ENCODE peak calls at places on chromosomes 7 and 10, in five cellular contexts. L is naive thymus-derived CD4-positive, alpha-beta T cell; G is aorta; C is CD8-positive, alpha-beta memory T cell; I is AG04450. O is an unnamed sample.

GRCh38 chr7:114889646-114890285 is 32.1 kb upstream of the MDFIC start:
- DNase-seq in L (no peak), G (no peak), C (no peak), I (peak), O (peak)

GRCh38 chr7:77415474-77415821 is 701 bp downstream of the GSAP start:
- DNase-seq in L (peak), G (no peak), C (peak), I (no peak), O (no peak)

GRCh38 chr7:96596120-96596826 is 113.4 kb downstream of the SEM1 start:
- DNase-seq in L (no peak), G (no peak), C (no peak), I (no peak), O (no peak)

GRCh38 chr7:55074008-55074499 is 55.2 kb downstream of the EGFR start:
- DNase-seq in L (no peak), G (no peak), C (peak), I (no peak), O (peak)

GRCh38 chr10:79246606-79247275 is 100.5 kb upstream of the PPIF start:
- DNase-seq in L (no peak), G (peak), C (no peak), I (no peak), O (no peak)

GRCh38 chr7:85595639-85596268 is 408.9 kb upstream of the SEMA3D start:
- DNase-seq in L (no peak), G (no peak), C (no peak), I (peak), O (no peak)

GRCh38 chr7:158070222-158070920 is 517.3 kb downstream of the PTPRN2 start:
- DNase-seq in L (no peak), G (peak), C (peak), I (no peak), O (no peak)

GRCh38 chr7:761631-762030 is 34.5 kb upstream of the PRKAR1B start:
- DNase-seq in L (no peak), G (no peak), C (no peak), I (no peak), O (no peak)

GRCh38 chr7:157984914-157985163 is 602.8 kb downstream of the PTPRN2 start:
- DNase-seq in L (no peak), G (peak), C (no peak), I (no peak), O (no peak)

GRCh38 chr7:1057416-1058291 is 13.3 kb downstream of the GPR146 start:
- DNase-seq in L (no peak), G (no peak), C (no peak), I (no peak), O (no peak)

GRCh38 chr10:46229144-46229563 is 57.6 kb upstream of the ANTXRL start:
- DNase-seq in L (no peak), G (no peak), C (no peak), I (no peak), O (no peak)

GRCh38 chr10:28638392-28638791 is 38.9 kb upstream of the BAMBI start:
- DNase-seq in L (no peak), G (no peak), C (no peak), I (no peak), O (no peak)

GRCh38 chr10:28633750-28634149 is 43.6 kb upstream of the BAMBI start:
- DNase-seq in L (no peak), G (no peak), C (no peak), I (no peak), O (no peak)

GRCh38 chr10:28632597-28632940 is 44.8 kb upstream of the BAMBI start:
- DNase-seq in L (no peak), G (no peak), C (no peak), I (no peak), O (no peak)

GRCh38 chr10:28640551-28640950 is 36.8 kb upstream of the BAMBI start:
- DNase-seq in L (no peak), G (no peak), C (no peak), I (no peak), O (no peak)

GRCh38 chr10:28637346-28637745 is 40.0 kb upstream of the BAMBI start:
- DNase-seq in L (no peak), G (no peak), C (no peak), I (no peak), O (no peak)
- H3K27ac ChIP-seq in L (no peak), G (no peak), C (no peak), I (no peak), O (no peak)

GRCh38 chr7:30920584-30921539 is 9.2 kb downstream of the AQP1 start:
- DNase-seq in L (no peak), G (peak), C (peak), I (no peak), O (no peak)
- H3K27ac ChIP-seq in L (no peak), G (peak), C (no peak), I (no peak), O (no peak)

GRCh38 chr7:92352009-92352408 is 95.3 kb upstream of the GATAD1 start:
- DNase-seq in L (no peak), G (no peak), C (no peak), I (no peak), O (no peak)

GRCh38 chr7:92359801-92360200 is 87.5 kb upstream of the GATAD1 start:
- DNase-seq in L (no peak), G (no peak), C (no peak), I (no peak), O (no peak)

GRCh38 chr7:92357260-92357659 is 90.0 kb upstream of the GATAD1 start:
- DNase-seq in L (no peak), G (no peak), C (no peak), I (no peak), O (no peak)

GRCh38 chr7:92354214-92354613 is 93.1 kb upstream of the GATAD1 start:
- DNase-seq in L (no peak), G (no peak), C (no peak), I (no peak), O (no peak)
- H3K27ac ChIP-seq in L (no peak), G (no peak), C (no peak), I (no peak), O (no peak)

GRCh38 chr10:95405655-95406054 is 114.9 kb upstream of the PDLIM1 start:
- DNase-seq in L (no peak), G (no peak), C (no peak), I (no peak), O (no peak)

GRCh38 chr10:95408148-95408930 is 117.5 kb upstream of the PDLIM1 start:
- DNase-seq in L (no peak), G (no peak), C (no peak), I (no peak), O (no peak)

GRCh38 chr10:95406651-95407280 is 116.0 kb upstream of the PDLIM1 start:
- DNase-seq in L (no peak), G (peak), C (no peak), I (no peak), O (no peak)

GRCh38 chr10:95408931-95409873 is 118.4 kb upstream of the PDLIM1 start:
- DNase-seq in L (no peak), G (no peak), C (no peak), I (no peak), O (no peak)

GRCh38 chr10:95407546-95407945 is 116.7 kb upstream of the PDLIM1 start:
- DNase-seq in L (no peak), G (no peak), C (no peak), I (no peak), O (no peak)
- H3K27ac ChIP-seq in L (no peak), G (peak), C (no peak), I (no peak), O (no peak)

GRCh38 chr7:51666261-51666660 is 349.7 kb upstream of the COBL start:
- DNase-seq in L (no peak), G (no peak), C (no peak), I (no peak), O (no peak)
- H3K27ac ChIP-seq in L (no peak), G (no peak), C (no peak), I (no peak), O (no peak)

DNA sequence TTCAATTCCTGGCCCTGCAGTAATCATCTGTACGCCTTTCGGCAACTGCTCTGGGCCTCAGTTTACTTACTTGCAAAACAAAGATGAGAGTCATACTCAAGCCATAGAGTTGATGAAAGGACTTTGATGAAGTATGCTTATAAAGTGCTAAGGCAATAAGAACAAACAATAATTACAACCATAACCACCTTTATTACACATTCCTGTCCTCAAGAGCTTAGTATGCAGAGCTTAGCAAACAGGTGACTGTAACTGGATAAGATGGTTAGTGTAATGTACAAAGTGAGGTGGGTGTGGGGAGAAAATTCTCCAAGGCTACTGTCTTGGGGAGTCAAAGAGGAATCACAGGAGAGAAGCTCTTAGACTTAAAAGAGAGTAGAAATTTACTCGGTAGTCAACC is 116.9 kb upstream of the AFAP1L2 start:
- DNase-seq in L (no peak), G (no peak), C (no peak), I (no peak), O (no peak)
- H3K27ac ChIP-seq in L (peak), G (no peak), C (no peak), I (no peak), O (peak)

GRCh38 chr7:25028370-25028971 is 48.5 kb upstream of the OSBPL3 start:
- DNase-seq in L (peak), G (no peak), C (peak), I (peak), O (peak)

GRCh38 chr7:25025218-25025671 is 45.3 kb upstream of the OSBPL3 start:
- DNase-seq in L (no peak), G (no peak), C (no peak), I (peak), O (no peak)

GRCh38 chr7:25029075-25029474 is 49.1 kb upstream of the OSBPL3 start:
- DNase-seq in L (no peak), G (no peak), C (peak), I (no peak), O (no peak)

GRCh38 chr7:25031007-25031406 is 51.0 kb upstream of the OSBPL3 start:
- DNase-seq in L (no peak), G (no peak), C (no peak), I (no peak), O (no peak)

GRCh38 chr7:25026156-25026555 is 46.2 kb upstream of the OSBPL3 start:
- DNase-seq in L (no peak), G (no peak), C (no peak), I (no peak), O (no peak)
- H3K27ac ChIP-seq in L (no peak), G (no peak), C (no peak), I (no peak), O (no peak)

GRCh38 chr10:98260350-98260749 is 7.6 kb downstream of the LOXL4 start:
- DNase-seq in L (no peak), G (no peak), C (no peak), I (no peak), O (no peak)
- H3K27ac ChIP-seq in L (no peak), G (no peak), C (no peak), I (no peak), O (no peak)

GRCh38 chr7:94088560-94088959 is 84.4 kb upstream of the BET1 start:
- DNase-seq in L (no peak), G (no peak), C (no peak), I (no peak), O (no peak)

GRCh38 chr7:94089806-94090205 is 85.7 kb upstream of the BET1 start:
- DNase-seq in L (no peak), G (no peak), C (no peak), I (no peak), O (no peak)

GRCh38 chr7:94092980-94093379 is 88.8 kb upstream of the BET1 start:
- DNase-seq in L (no peak), G (no peak), C (no peak), I (no peak), O (no peak)

GRCh38 chr7:94087664-94088352 is 83.7 kb upstream of the BET1 start:
- DNase-seq in L (peak), G (no peak), C (peak), I (peak), O (no peak)
- H3K27ac ChIP-seq in L (no peak), G (no peak), C (no peak), I (no peak), O (no peak)

GRCh38 chr7:2103071-2103898 is 129.5 kb downstream of the MAD1L1 start:
- DNase-seq in L (no peak), G (no peak), C (no peak), I (no peak), O (no peak)
- H3K27ac ChIP-seq in L (peak), G (no peak), C (no peak), I (peak), O (no peak)